ENCODE peak calls at places on chromosomes 16 and 17, in nine cellular contexts. X is pancreas; M is aorta; K is right cardiac atrium; Q is natural killer cell; W is IMR-90; H is activated CD8-positive, alpha-beta T cell treated with anti-CD3 and anti-CD28 coated beads, Interleukin-2, amount 10 ng/mL, durations not matched to agents 7 days and 5 days; A is A549; E is CD4-positive, alpha-beta T cell. F is an unnamed sample.

GRCh38 chr17:18224053-18224427 is 1.4 kb upstream of the LLGL1 start:
- ATAC-seq in A (no peak), H (no peak), M (no peak), W (no peak), Q (no peak), E (no peak), X (no peak), K (no peak), F (no peak)

GRCh38 chr17:81870978-81871386 is at the start of gene ARHGDIA:
- ATAC-seq in W (peak; percentile 38), X (no peak), Q (peak; percentile 63), M (no peak), E (peak; percentile 63), A (no peak), K (peak; percentile 67), H (peak; percentile 67), F (peak; percentile 81)

GRCh38 chr16:76376988-76377387 is 99.8 kb downstream of the CNTNAP4 start:
- ATAC-seq in K (no peak), X (no peak), E (no peak), M (no peak), H (no peak), A (no peak), Q (no peak), W (no peak), F (no peak)

GRCh38 chr17:73850426-73850825 is 206.2 kb upstream of the SDK2 start:
- ATAC-seq in H (no peak), M (no peak), E (no peak), A (no peak), X (no peak), W (no peak), K (no peak), Q (no peak), F (no peak)

GRCh38 chr16:89315791-89316581 is 98.5 kb downstream of the ZNF778 start:
- ATAC-seq in A (no peak), W (no peak), X (peak; percentile 7), M (peak; percentile 35), Q (peak; percentile 76), E (peak; percentile 81), H (peak; percentile 88), K (peak; percentile 22), F (peak; percentile 56)

GRCh38 chr16:13892301-13892700 is 27.7 kb upstream of the ERCC4 start:
- ATAC-seq in E (no peak), W (no peak), Q (no peak), H (no peak), M (no peak), X (no peak), A (no peak), K (no peak), F (no peak)

GRCh38 chr16:12551530-12551929 is 252.2 kb downstream of the CPPED1 start:
- ATAC-seq in E (peak; percentile 64), A (no peak), Q (peak; percentile 34), H (peak; percentile 69), W (no peak), K (no peak), M (no peak), X (no peak), F (no peak)

GRCh38 chr17:66207936-66208335 is 16.0 kb upstream of the CEP112 start:
- ATAC-seq in E (no peak), H (no peak), A (no peak), X (no peak), K (peak; percentile 50), W (no peak), Q (no peak), M (no peak), F (no peak)

GRCh38 chr16:78098087-78098486 is 1.4 kb upstream of the WWOX start:
- ATAC-seq in H (no peak), E (no peak), M (no peak), W (no peak), K (no peak), A (no peak), Q (no peak), X (no peak), F (no peak)

GRCh38 chr17:58669853-58670252 is 22.0 kb downstream of the TEX14 start:
- ATAC-seq in H (no peak), K (no peak), Q (no peak), M (no peak), X (no peak), A (peak; percentile 14), E (no peak), W (no peak), F (no peak)

F was measured in gastroesophageal sphincter.